ENCODE peak calls at places on chromosomes 3 and 15, in seven cellular contexts. I, O, P, J, M, V and A are unnamed samples.

GRCh38 chr3:12423918-12424634 is 60.2 kb upstream of the TSEN2 start:
- DNase-seq in P (peak; percentile 7), O (no peak), V (no peak), M (no peak), J (no peak), I (no peak), A (no peak)

GRCh38 chr15:67202091-67202490 is 52.4 kb downstream of the AAGAB start:
- DNase-seq in I (no peak), V (no peak), P (no peak), O (no peak), M (no peak), J (no peak), A (no peak)

GRCh38 chr3:42371776-42372175 is 38.6 kb downstream of the LYZL4 start:
- DNase-seq in O (no peak), V (no peak), I (peak; percentile 67), J (no peak), M (no peak), P (no peak), A (no peak)

GRCh38 chr3:156964562-156964961 is 138.4 kb downstream of the LEKR1 start:
- DNase-seq in V (no peak), J (no peak), P (no peak), O (no peak), M (no peak), I (no peak), A (no peak)

GRCh38 chr15:99122831-99123705 is 18.2 kb downstream of the SYNM start:
- DNase-seq in O (no peak), I (no peak), J (no peak), M (no peak), P (no peak), V (no peak), A (no peak)

GRCh38 chr15:66703540-66703941 is 1.5 kb downstream of the SMAD6 start:
- DNase-seq in O (peak; percentile 66), M (peak; percentile 36), J (no peak), I (peak; percentile 52), P (no peak), V (peak; percentile 46), A (peak; percentile 25)

GRCh38 chr3:139318826-139319225 is 25.0 kb upstream of the MRPS22 start:
- DNase-seq in J (no peak), I (no peak), P (no peak), V (no peak), M (no peak), O (no peak), A (no peak)

GRCh38 chr3:171828852-171829770 is 14.0 kb upstream of the TMEM212 start:
- DNase-seq in P (no peak), V (no peak), I (no peak), M (no peak), J (no peak), O (no peak), A (no peak)

GRCh38 chr3:149067792-149068352 is 18.5 kb downstream of the HLTF start:
- DNase-seq in V (no peak), M (no peak), O (no peak), J (no peak), I (no peak), P (no peak), A (no peak)

GRCh38 chr15:101698314-101698713 is 26.0 kb downstream of the TARS3 start:
- DNase-seq in O (no peak), P (no peak), J (no peak), M (no peak), I (no peak), V (no peak), A (no peak)

GRCh38 chr3:132979606-132980005 is 58.6 kb upstream of the TMEM108 start:
- DNase-seq in I (no peak), O (no peak), P (no peak), M (no peak), V (no peak), J (no peak), A (no peak)

GRCh38 chr3:4355401-4356224 is 52.4 kb downstream of the SETMAR start:
- DNase-seq in V (no peak), I (no peak), P (no peak), J (no peak), M (no peak), O (no peak), A (no peak)

GRCh38 chr3:43624619-43625305 is 3.0 kb upstream of the ANO10 start:
- DNase-seq in I (no peak), V (no peak), P (no peak), J (no peak), O (no peak), M (no peak), A (no peak)

GRCh38 chr15:86591994-86592746 is 512.5 kb downstream of the AGBL1 start:
- DNase-seq in J (no peak), V (no peak), P (no peak), O (no peak), M (no peak), I (no peak), A (no peak)

GRCh38 chr15:96746621-96747155 is 416.2 kb downstream of the NR2F2 start:
- DNase-seq in J (no peak), V (no peak), M (no peak), O (no peak), I (no peak), P (no peak), A (no peak)

GRCh38 chr3:61032991-61033390 is 218.3 kb downstream of the FHIT start:
- DNase-seq in M (no peak), P (no peak), J (no peak), O (no peak), V (no peak), I (no peak), A (no peak)

GRCh38 chr3:129793947-129794318 is 99.6 kb downstream of the TMCC1 start:
- DNase-seq in V (no peak), I (no peak), O (peak; percentile 37), M (peak; percentile 29), J (no peak), P (no peak), A (no peak)

GRCh38 chr3:149555941-149556340 is 81.4 kb downstream of the TM4SF4 start:
- DNase-seq in M (no peak), P (no peak), J (no peak), I (no peak), V (no peak), O (no peak), A (no peak)

GRCh38 chr3:197317250-197317963 is 19.0 kb upstream of the DLG1 start:
- DNase-seq in J (peak; percentile 72), M (no peak), P (no peak), I (no peak), O (no peak), V (no peak), A (no peak)

GRCh38 chr15:71278989-71279756 is 163.9 kb downstream of the THSD4 start:
- DNase-seq in P (no peak), O (no peak), V (peak; percentile 61), I (no peak), J (peak; percentile 92), M (no peak), A (no peak)

GRCh38 chr15:75030023-75030413 is 6.6 kb downstream of the PPCDC start:
- DNase-seq in I (no peak), V (no peak), O (no peak), P (no peak), J (no peak), M (no peak), A (no peak)

GRCh38 chr15:74253276-74253921 is 17.3 kb downstream of the CCDC33 start:
- DNase-seq in V (no peak), M (no peak), O (peak; percentile 44), I (no peak), P (no peak), J (no peak), A (no peak)

GRCh38 chr3:64533565-64534317 is 154.1 kb downstream of the ADAMTS9 start:
- DNase-seq in P (peak; percentile 24), O (peak; percentile 38), M (peak; percentile 83), J (peak; percentile 44), I (peak; percentile 86), V (peak; percentile 84), A (peak; percentile 60)

GRCh38 chr3:25713316-25713967 is 48.7 kb upstream of the TOP2B start:
- DNase-seq in M (no peak), O (no peak), I (no peak), P (no peak), J (peak; percentile 63), V (no peak), A (no peak)

GRCh38 chr15:22880068-22880980 is 41.9 kb downstream of the NIPA2 start:
- DNase-seq in I (peak; percentile 40), J (no peak), O (no peak), P (no peak), M (no peak), V (no peak), A (no peak)

GRCh38 chr15:70293606-70294470 is 196.1 kb upstream of the TLE3 start:
- DNase-seq in M (no peak), I (no peak), V (no peak), P (no peak), J (no peak), O (no peak), A (no peak)

GRCh38 chr15:65954289-65954741 is 85.0 kb downstream of the RAB11A start:
- DNase-seq in I (no peak), M (no peak), V (no peak), J (peak; percentile 31), P (no peak), O (peak; percentile 44), A (no peak)

GRCh38 chr3:191136347-191136746 is 62.7 kb upstream of the OSTN start:
- DNase-seq in P (no peak), M (peak; percentile 7), J (no peak), I (no peak), O (peak; percentile 29), V (no peak), A (no peak)

GRCh38 chr15:77506311-77507150 is 85.8 kb downstream of the HMG20A start:
- DNase-seq in V (peak; percentile 53), I (no peak), P (no peak), O (no peak), M (no peak), J (no peak), A (no peak)

GRCh38 chr3:114809668-114810413 is 337.2 kb downstream of the ZBTB20 start:
- DNase-seq in I (no peak), O (no peak), J (no peak), P (no peak), V (no peak), M (no peak), A (peak; percentile 28)

GRCh38 chr3:130480736-130481135 is 36.2 kb upstream of the COL6A6 start:
- DNase-seq in O (no peak), P (no peak), J (peak; percentile 5), I (no peak), M (peak; percentile 28), V (no peak), A (no peak)

GRCh38 chr3:182479335-182479734 is 314.0 kb upstream of the ATP11B start:
- DNase-seq in M (no peak), I (no peak), V (no peak), P (no peak), O (no peak), J (no peak), A (no peak)

GRCh38 chr3:38084969-38085942 is 46.2 kb downstream of the DLEC1 start:
- DNase-seq in M (no peak), I (no peak), V (no peak), P (no peak), O (no peak), J (no peak), A (peak; percentile 19)

GRCh38 chr3:110744723-110745122 is 326.9 kb upstream of the NECTIN3 start:
- DNase-seq in M (no peak), V (no peak), P (no peak), O (no peak), I (no peak), J (no peak), A (no peak)

GRCh38 chr15:61750271-61751084 is 309.8 kb downstream of the VPS13C start:
- DNase-seq in I (no peak), V (peak; percentile 51), O (no peak), J (peak; percentile 44), M (no peak), P (no peak), A (no peak)

GRCh38 chr3:50411229-50411628 is 51.9 kb upstream of the TMEM115 start:
- DNase-seq in I (no peak), J (no peak), P (no peak), V (no peak), M (no peak), O (no peak), A (no peak)